ENCODE peak calls at places on chromosomes 4 and X, in ten cellular contexts. T is CD8-positive, alpha-beta T cell; D is head of caudate nucleus; J is activated T-cell treated with anti-CD3 and anti-CD28 coated beads, Interleukin-2, amount 50 U/mL, for 48 hours; W is T-helper 2 cell; N is KG1; Z is D341Med; X is EH; A is progenitor cell of endocrine pancreas; Y is GM13976. I is an unnamed sample.
A peak's percentile ranks its signal among the peaks of the same experiment; 100 is the strongest.

GRCh38 chrX:56728321-56728720 is 722 bp upstream of the NBDY start:
- DNase-seq in T (no peak), W (no peak), J (no peak), N (no peak), Z (no peak), Y (no peak), A (no peak), X (peak; percentile 29), D (no peak), I (no peak)

GRCh38 chrX:24055043-24055356 is 244 bp downstream of the EIF2S3 start:
- DNase-seq in X (no peak), W (no peak), J (no peak), T (no peak), A (no peak), D (no peak), Z (no peak), N (no peak), Y (no peak), I (no peak)

GRCh38 chr4:82652062-82652461 is 90.3 kb upstream of the TMEM150C start:
- DNase-seq in X (peak; percentile 68), Z (no peak), A (no peak), D (no peak), J (no peak), Y (no peak), W (no peak), T (no peak), N (no peak), I (no peak)

GRCh38 chr4:118994030-118994429 is 105.4 kb downstream of the SYNPO2 start:
- DNase-seq in Z (no peak), J (no peak), W (no peak), T (no peak), D (no peak), Y (no peak), N (no peak), A (no peak), X (peak; percentile 89), I (no peak)

GRCh38 chrX:131816551-131817136 is 206.5 kb upstream of the STK26 start:
- DNase-seq in Z (no peak), D (no peak), W (peak; percentile 83), A (no peak), T (peak; percentile 86), N (no peak), J (peak; percentile 79), X (peak; percentile 3), Y (peak; percentile 39), I (peak; percentile 40)

GRCh38 chrX:108396188-108396885 is 41.9 kb downstream of the COL4A6 start:
- DNase-seq in N (no peak), Z (no peak), D (no peak), Y (no peak), W (no peak), A (no peak), T (no peak), J (no peak), X (peak; percentile 22), I (no peak)

GRCh38 chrX:84187501-84188319 is at the start of gene RPS6KA6:
- DNase-seq in A (peak; percentile 14), T (no peak), N (no peak), J (peak; percentile 17), W (no peak), Y (peak; percentile 39), D (peak; percentile 47), Z (peak; percentile 53), X (peak; percentile 56), I (peak; percentile 34)

GRCh38 chrX:71618303-71618721 is at the start of gene CXCR3:
- DNase-seq in A (no peak), Z (no peak), T (peak; percentile 60), D (no peak), X (peak; percentile 7), W (peak; percentile 72), N (peak; percentile 9), Y (peak; percentile 58), J (peak; percentile 85), I (peak; percentile 57)

GRCh38 chr4:70704333-70705145 is 16.2 kb downstream of the UTP3 start:
- DNase-seq in J (peak; percentile 70), N (no peak), Y (peak; percentile 85), A (peak; percentile 84), W (peak; percentile 57), X (peak; percentile 74), Z (peak; percentile 90), T (peak; percentile 54), D (peak; percentile 74), I (peak; percentile 84)

GRCh38 chrX:48493890-48494364 is 14.9 kb upstream of the PORCN start:
- DNase-seq in T (no peak), J (peak; percentile 48), W (no peak), A (no peak), D (no peak), N (no peak), X (peak; percentile 29), Y (no peak), Z (peak; percentile 67), I (no peak)

GRCh38 chr4:138062929-138063328 is 179.2 kb downstream of the SLC7A11 start:
- DNase-seq in J (no peak), A (no peak), X (peak; percentile 68), D (no peak), Z (no peak), N (no peak), Y (no peak), W (no peak), T (no peak), I (no peak)

GRCh38 chr4:120007171-120007894 is 59.3 kb downstream of the MAD2L1 start:
- DNase-seq in N (no peak), J (no peak), D (no peak), T (no peak), Y (no peak), W (no peak), Z (no peak), X (peak; percentile 91), A (no peak), I (no peak)

GRCh38 chr4:40486534-40486933 is 143.1 kb downstream of the RBM47 start:
- DNase-seq in Y (no peak), N (no peak), W (no peak), J (no peak), Z (no peak), D (no peak), T (no peak), A (no peak), X (peak; percentile 52), I (no peak)

GRCh38 chr4:121656269-121656641 is 40.5 kb downstream of the ANXA5 start:
- DNase-seq in N (no peak), J (peak; percentile 37), D (peak; percentile 7), T (peak; percentile 13), W (no peak), A (no peak), Y (peak; percentile 17), Z (peak; percentile 58), X (peak; percentile 68), I (peak; percentile 13)

GRCh38 chrX:38654302-38654701 is 93.0 kb downstream of the TSPAN7 start:
- DNase-seq in J (no peak), D (no peak), W (no peak), X (peak; percentile 9), Z (peak; percentile 26), Y (no peak), T (no peak), N (no peak), A (no peak), I (no peak)

GRCh38 chrX:94204524-94204923 is 530.5 kb downstream of the FAM133A start:
- DNase-seq in X (no peak), Z (no peak), Y (no peak), T (no peak), W (no peak), N (no peak), J (no peak), D (no peak), A (no peak), I (no peak)

GRCh38 chr4:112029642-112030235 is 115.5 kb upstream of the FAM241A start:
- DNase-seq in J (no peak), Y (no peak), W (no peak), D (no peak), N (no peak), T (no peak), A (no peak), Z (peak; percentile 45), X (peak; percentile 1), I (no peak)

GRCh38 chrX:24424948-24425347 is 40.1 kb upstream of the PDK3 start:
- DNase-seq in X (peak; percentile 44), J (no peak), W (no peak), Z (no peak), A (no peak), Y (no peak), N (no peak), D (peak; percentile 5), T (no peak), I (no peak)

GRCh38 chrX:113212052-113212451 is 371.4 kb upstream of the AMOT start:
- DNase-seq in A (no peak), T (no peak), X (no peak), Y (no peak), Z (no peak), W (no peak), D (no peak), J (no peak), N (no peak), I (no peak)

GRCh38 chrX:141220342-141221008 is 21.8 kb downstream of the SPANXC start:
- DNase-seq in Y (no peak), J (no peak), D (no peak), X (peak; percentile 64), Z (no peak), N (no peak), W (no peak), A (no peak), T (no peak), I (no peak)

GRCh38 chr4:94934201-94934600 is 176.4 kb downstream of the BMPR1B start:
- DNase-seq in A (no peak), J (no peak), W (no peak), N (no peak), Z (no peak), X (no peak), T (no peak), D (no peak), Y (no peak), I (no peak)

I was measured in GM10248.